ENCODE peak calls at places on chromosomes 12 and 14, in five cellular contexts. O is H7, K is IMR-90, E is thoracic aorta, C is BE2C. T is an unnamed sample.

GRCh38 chr14:68874746-68875155 is 81.9 kb upstream of the ZFP36L1 start:
- DNase-seq in O (peak; percentile 37), K (no peak), E (no peak), C (no peak), T (no peak)

GRCh38 chr12:92899388-92900001 is 29.6 kb downstream of the EEA1 start:
- DNase-seq in O (peak; percentile 10), K (peak; percentile 99), E (peak; percentile 70), C (peak; percentile 9), T (no peak)

GRCh38 chr14:91154851-91155625 is 41.2 kb downstream of the DGLUCY start:
- DNase-seq in O (no peak), K (peak; percentile 72), E (no peak), C (peak; percentile 54), T (no peak)

GRCh38 chr14:96090441-96091148 is 51.4 kb downstream of the C14orf132 start:
- DNase-seq in O (peak; percentile 56), K (peak; percentile 65), E (no peak), C (peak; percentile 99), T (no peak)

GRCh38 chr12:104498211-104498801 is 41.6 kb downstream of the CHST11 start:
- DNase-seq in O (no peak), K (no peak), E (no peak), C (no peak), T (peak; percentile 69)

GRCh38 chr14:93006484-93007128 is 83.7 kb downstream of the CHGA start:
- DNase-seq in O (no peak), K (no peak), E (no peak), C (no peak), T (no peak)

GRCh38 chr12:93875157-93875556 is 198.0 kb downstream of the CRADD start:
- DNase-seq in O (no peak), K (no peak), E (no peak), C (no peak), T (no peak)

GRCh38 chr14:30974628-30975027 is 50.8 kb upstream of the AP4S1 start:
- DNase-seq in O (no peak), K (peak; percentile 34), E (no peak), C (no peak), T (no peak)

GRCh38 chr12:47123730-47124129 is 44.0 kb upstream of the AMIGO2 start:
- DNase-seq in O (no peak), K (no peak), E (no peak), C (no peak), T (no peak)

GRCh38 chr14:69650948-69651369 is 39.6 kb downstream of the SUSD6 start:
- DNase-seq in O (no peak), K (no peak), E (no peak), C (no peak), T (no peak)

GRCh38 chr14:53093206-53093605 is 59.9 kb downstream of the DDHD1 start:
- DNase-seq in O (no peak), K (peak; percentile 64), E (no peak), C (no peak), T (no peak)

GRCh38 chr12:106113042-106113441 is 25.7 kb downstream of the NUAK1 start:
- DNase-seq in O (no peak), K (peak; percentile 68), E (no peak), C (no peak), T (peak; percentile 26)
- H3K4me3 ChIP-seq in O (no peak overlapping the region), K (no peak overlapping the region), E (no peak overlapping the region), C (no peak overlapping the region), T (no peak overlapping the region)

DNA sequence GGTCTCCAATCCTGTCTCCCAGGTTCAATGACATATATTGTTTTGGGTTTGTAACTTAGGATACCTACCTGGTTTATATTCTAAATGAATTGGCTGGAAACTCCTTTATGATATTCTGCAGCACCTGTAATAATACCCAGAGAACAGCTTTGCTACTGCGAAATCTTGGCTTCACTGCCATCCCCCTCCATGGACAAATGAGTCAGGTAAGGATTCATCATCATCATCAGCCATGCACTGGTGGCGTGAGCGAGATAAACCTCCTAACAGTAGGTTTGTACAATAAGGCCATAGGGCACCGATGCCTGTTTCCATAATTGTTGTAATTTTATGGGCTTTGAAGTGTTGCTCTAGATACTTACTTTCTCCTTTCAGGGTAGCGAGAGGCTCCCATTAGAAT is 10.7 kb downstream of the DDX47 start:
- DNase-seq in O (no peak), K (no peak), E (no peak), C (no peak), T (no peak)
- H3K36me3 ChIP-seq in O (peaks cover 37% of the 10 kb centered on the region), K (peaks cover 41% of the 10 kb centered on the region), E (peaks cover 61% of the 10 kb centered on the region), C (peaks cover 81% of the 10 kb centered on the region), T (peaks cover 87% of the 10 kb centered on the region)

GRCh38 chr12:88940854-88941253 is 360.6 kb upstream of the KITLG start:
- DNase-seq in O (no peak), K (no peak), E (no peak), C (no peak), T (no peak)

GRCh38 chr12:88947486-88948043 is 367.3 kb upstream of the KITLG start:
- DNase-seq in O (no peak), K (no peak), E (no peak), C (no peak), T (no peak)

GRCh38 chr12:88946377-88946997 is 366.2 kb upstream of the KITLG start:
- DNase-seq in O (no peak), K (peak; percentile 78), E (no peak), C (no peak), T (no peak)

GRCh38 chr12:88945041-88945732 is 364.9 kb upstream of the KITLG start:
- DNase-seq in O (no peak), K (peak; percentile 10), E (no peak), C (no peak), T (no peak)

GRCh38 chr12:88944403-88944802 is 364.1 kb upstream of the KITLG start:
- DNase-seq in O (no peak), K (peak; percentile 60), E (no peak), C (no peak), T (no peak)
- H3K4me3 ChIP-seq in O (no peak overlapping the region), K (no peak overlapping the region), E (no peak overlapping the region), C (no peak overlapping the region), T (no peak overlapping the region)

GRCh38 chr12:124394462-124395128 is 99.7 kb downstream of the RFLNA start:
- DNase-seq in O (no peak), K (no peak), E (no peak), C (no peak), T (no peak)
- H3K36me3 ChIP-seq in O (peaks cover 21% of the 10 kb centered on the region), K (peaks cover 46% of the 10 kb centered on the region), E (peaks cover 12% of the 10 kb centered on the region), C (peaks cover 41% of the 10 kb centered on the region), T (no peaks in the 10 kb centered on the region)

DNA sequence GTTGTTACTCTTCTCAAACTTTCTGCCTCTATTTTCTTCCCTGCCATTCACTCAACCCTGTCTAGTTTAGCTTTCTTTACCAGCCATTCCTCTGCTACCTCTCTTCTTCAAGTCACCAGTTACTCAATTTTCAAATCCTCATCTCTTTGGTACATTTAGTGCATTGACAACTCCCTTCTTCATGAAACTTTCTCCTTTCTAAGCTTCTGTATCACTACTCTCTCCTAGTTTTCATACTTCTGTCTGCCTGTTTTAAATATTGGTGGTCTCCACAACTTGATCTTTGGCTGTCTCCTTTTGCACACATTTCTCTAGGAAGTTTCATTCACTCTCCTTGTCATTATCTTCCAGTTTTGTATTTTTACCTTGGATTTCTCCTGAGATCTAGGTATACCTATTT is 6.0 kb downstream of the LEMD3 start:
- DNase-seq in O (no peak), K (no peak), E (no peak), C (no peak), T (no peak)
- H3K4me3 ChIP-seq in O (no peak overlapping the region), K (no peak overlapping the region), E (no peak overlapping the region), C (no peak overlapping the region), T (no peak overlapping the region)

GRCh38 chr14:20441466-20441865 is 5.5 kb upstream of the KLHL33 start:
- DNase-seq in O (no peak), K (no peak), E (no peak), C (no peak), T (no peak)

GRCh38 chr14:20446889-20447288 is 7.7 kb downstream of the OSGEP start:
- DNase-seq in O (no peak), K (no peak), E (no peak), C (no peak), T (no peak)
- H3K36me3 ChIP-seq in O (peaks cover 36% of the 10 kb centered on the region), K (peaks cover 32% of the 10 kb centered on the region), E (peaks cover 49% of the 10 kb centered on the region), C (peaks cover 47% of the 10 kb centered on the region), T (peaks cover 65% of the 10 kb centered on the region)